ENCODE peak calls at places on chromosome 4, in four cellular contexts. A, Q, S and F are unnamed samples.

GRCh38 chr4:184684491-184685189 is 35.1 kb downstream of the PRIMPOL start:
- DNase-seq in A (no peak), Q (peak), S (no peak), F (no peak)

GRCh38 chr4:6523251-6523650 is 50.8 kb upstream of the PPP2R2C start:
- DNase-seq in A (no peak), Q (peak), S (no peak), F (no peak)

GRCh38 chr4:95641571-95641970 is 92.8 kb upstream of the UNC5C start:
- DNase-seq in A (no peak), Q (no peak), S (no peak), F (no peak)

GRCh38 chr4:40201898-40202297 is 5.1 kb downstream of the RHOH start:
- DNase-seq in A (no peak), Q (no peak), S (no peak), F (no peak)

GRCh38 chr4:180665994-180666818 is 1577.0 kb upstream of the TENM3 start:
- DNase-seq in A (no peak), Q (peak), S (no peak), F (no peak)

GRCh38 chr4:110902500-110902899 is 279.6 kb upstream of the PITX2 start:
- DNase-seq in A (no peak), Q (no peak), S (no peak), F (no peak)

GRCh38 chr4:165606465-165607205 is 227.8 kb downstream of the CPE start:
- DNase-seq in A (no peak), Q (no peak), S (no peak), F (no peak)

GRCh38 chr4:24674279-24674678 is 89.9 kb upstream of the DHX15 start:
- DNase-seq in A (no peak), Q (no peak), S (no peak), F (no peak)

GRCh38 chr4:90057091-90057490 is 70.1 kb upstream of the CCSER1 start:
- DNase-seq in A (no peak), Q (no peak), S (no peak), F (no peak)

GRCh38 chr4:13521047-13521446 is 23.3 kb downstream of the NKX3-2 start:
- DNase-seq in A (no peak), Q (no peak), S (no peak), F (no peak)

GRCh38 chr4:168408620-168409019 is 71.7 kb downstream of the DDX60L start:
- DNase-seq in A (no peak), Q (peak), S (peak), F (no peak)

GRCh38 chr4:84622959-84623358 is 40.0 kb downstream of the CDS1 start:
- DNase-seq in A (no peak), Q (no peak), S (no peak), F (no peak)

GRCh38 chr4:165106518-165106917 is 6.1 kb downstream of the TMEM192 start:
- DNase-seq in A (no peak), Q (no peak), S (no peak), F (no peak)